ENCODE peak calls at places on chromosome 5, in ten cellular contexts. G, Y, I, N, E, L, R, M, O and T are unnamed samples.

GRCh38 chr5:131581710-131582109 is 53.3 kb downstream of the RAPGEF6 start:
- DNase-seq in N (no peak), L (no peak), R (no peak), E (no peak), I (no peak), G (no peak), M (peak), Y (no peak), O (no peak), T (no peak)

GRCh38 chr5:153809181-153809580 is 229.5 kb downstream of the FAM114A2 start:
- DNase-seq in G (no peak), O (no peak), L (no peak), I (no peak), M (no peak), N (no peak), Y (no peak), R (no peak), E (no peak), T (no peak)

GRCh38 chr5:154320690-154321089 is 125.1 kb upstream of the SAP30L start:
- DNase-seq in Y (no peak), I (no peak), G (no peak), L (no peak), R (peak), O (no peak), N (peak), E (no peak), M (peak), T (peak)

GRCh38 chr5:15731686-15732085 is 231.7 kb downstream of the FBXL7 start:
- DNase-seq in E (no peak), I (no peak), L (no peak), O (no peak), Y (no peak), M (no peak), N (no peak), G (no peak), R (no peak), T (no peak)

GRCh38 chr5:33994845-33995244 is 10.4 kb upstream of the SLC45A2 start:
- DNase-seq in G (no peak), E (no peak), N (no peak), R (peak), O (no peak), M (peak), Y (no peak), L (no peak), I (peak), T (peak)

GRCh38 chr5:317086-317811 is 4.3 kb upstream of the AHRR start:
- DNase-seq in N (no peak), E (no peak), R (peak), M (peak), Y (no peak), O (no peak), G (peak), L (peak), I (no peak), T (no peak)

GRCh38 chr5:147081256-147081872 is 153.5 kb upstream of the STK32A start:
- DNase-seq in G (no peak), O (no peak), Y (no peak), N (no peak), R (no peak), E (no peak), I (no peak), M (no peak), L (no peak), T (no peak)

GRCh38 chr5:167919268-167919560 is 372.2 kb upstream of the WWC1 start:
- DNase-seq in L (no peak), R (no peak), Y (no peak), N (no peak), I (no peak), E (no peak), G (no peak), O (no peak), M (no peak), T (no peak)

GRCh38 chr5:116365006-116365496 is 209.6 kb downstream of the SEMA6A start:
- DNase-seq in N (no peak), O (no peak), R (no peak), E (no peak), G (no peak), Y (no peak), I (no peak), L (no peak), M (no peak), T (no peak)

GRCh38 chr5:101018299-101018698 is 115.2 kb upstream of the ST8SIA4 start:
- DNase-seq in O (no peak), N (no peak), L (no peak), Y (no peak), E (no peak), R (no peak), I (no peak), M (no peak), G (no peak), T (no peak)

GRCh38 chr5:137320056-137321045 is 178.8 kb downstream of the SPOCK1 start:
- DNase-seq in R (peak), L (no peak), O (no peak), E (peak), Y (no peak), G (peak), N (peak), I (peak), M (peak), T (peak)

GRCh38 chr5:116394186-116394867 is 180.3 kb downstream of the SEMA6A start:
- DNase-seq in Y (no peak), E (no peak), M (no peak), I (no peak), O (no peak), N (peak), L (no peak), R (no peak), G (no peak), T (no peak)

GRCh38 chr5:179618923-179619554 is 4.4 kb downstream of the HNRNPH1 start:
- DNase-seq in Y (no peak), O (no peak), L (peak), M (peak), G (no peak), E (no peak), N (no peak), R (no peak), I (no peak), T (no peak)
- H3K4me3 ChIP-seq in Y (peak), O (peak), L (no peak), M (peak), G (no peak), E (no peak), N (peak), R (peak), I (no peak), T (peak)

GRCh38 chr5:9582406-9582805 is 36.5 kb upstream of the SEMA5A start:
- DNase-seq in E (no peak), L (no peak), M (no peak), G (no peak), N (no peak), I (no peak), O (no peak), Y (no peak), R (no peak), T (no peak)

GRCh38 chr5:9587135-9587534 is 41.3 kb upstream of the SEMA5A start:
- DNase-seq in M (no peak), G (no peak), L (no peak), N (no peak), E (no peak), Y (no peak), I (no peak), O (no peak), R (no peak), T (no peak)

GRCh38 chr5:9589049-9589835 is 40.9 kb downstream of the TAS2R1 start:
- DNase-seq in M (no peak), E (no peak), Y (no peak), R (no peak), G (no peak), O (no peak), I (no peak), N (no peak), L (no peak), T (no peak)

DNA sequence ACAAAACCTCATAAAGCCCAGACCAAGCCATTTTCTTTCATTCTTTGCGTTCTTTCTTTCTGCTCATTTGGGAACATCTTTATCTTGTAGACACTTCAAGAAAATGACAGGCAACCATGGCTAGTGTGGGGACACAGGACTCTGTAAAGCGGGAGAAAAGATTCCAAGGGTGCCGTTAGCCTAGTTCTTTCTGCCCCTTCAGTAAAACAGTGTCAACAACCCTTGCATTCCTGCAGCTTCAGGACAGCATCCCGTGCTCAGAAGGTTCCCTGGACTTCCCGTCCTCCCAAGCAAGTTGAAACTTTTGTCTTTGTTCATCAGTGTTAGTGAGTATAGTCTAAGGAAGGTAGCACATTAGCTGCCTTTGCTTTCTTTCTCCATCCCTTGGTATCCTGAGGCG is 41.9 kb downstream of the TAS2R1 start:
- DNase-seq in O (no peak), I (no peak), R (no peak), Y (no peak), E (no peak), L (no peak), G (no peak), M (no peak), N (no peak), T (no peak)
- H3K4me3 ChIP-seq in O (no peak), I (no peak), R (no peak), Y (no peak), E (no peak), L (no peak), G (no peak), M (no peak), N (no peak), T (no peak)

GRCh38 chr5:43037929-43038510 is 2.1 kb downstream of the ANXA2R start:
- DNase-seq in M (peak), O (no peak), Y (no peak), N (no peak), L (no peak), E (no peak), R (peak), I (peak), G (peak), T (no peak)
- H3K4me3 ChIP-seq in M (peak), O (peak), Y (peak), N (peak), L (no peak), E (peak), R (peak), I (peak), G (no peak), T (peak)

GRCh38 chr5:157107508-157107907 is 1.3 kb downstream of the HAVCR2 start:
- DNase-seq in I (no peak), E (no peak), Y (no peak), O (no peak), L (no peak), G (no peak), R (no peak), M (no peak), N (no peak), T (no peak)

GRCh38 chr5:157109744-157110143 is 900 bp upstream of the HAVCR2 start:
- DNase-seq in E (no peak), M (no peak), I (peak), R (no peak), Y (no peak), G (peak), O (no peak), L (no peak), N (no peak), T (no peak)

GRCh38 chr5:157113007-157113406 is 4.2 kb upstream of the HAVCR2 start:
- DNase-seq in N (peak), E (no peak), G (no peak), M (no peak), Y (no peak), L (no peak), O (no peak), R (no peak), I (no peak), T (no peak)

GRCh38 chr5:157106668-157107461 is 2.0 kb downstream of the HAVCR2 start:
- DNase-seq in E (no peak), O (peak), L (no peak), G (no peak), M (no peak), I (no peak), N (no peak), Y (no peak), R (peak), T (no peak)

DNA sequence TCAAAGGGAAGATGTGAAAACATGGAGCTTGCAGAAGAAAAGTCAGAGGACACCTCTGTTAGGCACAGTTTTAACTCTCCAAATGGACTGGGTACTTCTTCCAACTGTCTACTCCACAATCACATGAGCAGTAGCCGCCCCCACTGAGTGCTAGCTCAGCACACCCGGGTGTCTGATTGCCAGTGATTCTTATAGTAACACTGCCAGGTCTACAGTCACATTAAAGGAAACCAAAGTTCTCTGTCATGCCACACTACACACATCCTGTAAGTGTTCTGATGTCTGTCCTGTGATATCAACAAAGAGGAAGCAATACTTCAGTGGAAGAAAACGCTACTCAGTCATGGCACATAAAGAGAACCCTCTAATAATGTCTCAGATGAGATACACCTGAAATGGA is at the start of gene HAVCR2:
- DNase-seq in N (peak), Y (no peak), E (no peak), O (peak), R (no peak), I (peak), L (no peak), M (no peak), G (peak), T (no peak)
- H3K4me3 ChIP-seq in N (peak), Y (no peak), E (no peak), O (no peak), R (no peak), I (peak), L (no peak), M (no peak), G (no peak), T (no peak)

GRCh38 chr5:119439140-119439625 is 13.1 kb upstream of the HSD17B4 start:
- DNase-seq in Y (no peak), E (peak), I (no peak), G (peak), M (no peak), N (no peak), O (no peak), L (no peak), R (no peak), T (no peak)
- H3K4me3 ChIP-seq in Y (no peak), E (no peak), I (no peak), G (no peak), M (no peak), N (no peak), O (no peak), L (no peak), R (no peak), T (no peak)

GRCh38 chr5:157547909-157548512 is 27.6 kb downstream of the ADAM19 start:
- DNase-seq in L (no peak), G (no peak), R (no peak), E (no peak), O (no peak), I (no peak), M (no peak), Y (no peak), N (no peak), T (no peak)

GRCh38 chr5:157550668-157551067 is 24.9 kb downstream of the ADAM19 start:
- DNase-seq in E (no peak), I (no peak), Y (no peak), O (no peak), G (no peak), R (no peak), M (no peak), N (no peak), L (no peak), T (no peak)

GRCh38 chr5:157549954-157550549 is 25.5 kb downstream of the ADAM19 start:
- DNase-seq in Y (no peak), M (no peak), R (no peak), L (no peak), E (no peak), O (no peak), N (no peak), G (no peak), I (no peak), T (no peak)

GRCh38 chr5:157549283-157549629 is 26.3 kb downstream of the ADAM19 start:
- DNase-seq in I (no peak), R (no peak), Y (no peak), M (no peak), G (no peak), E (no peak), N (no peak), O (no peak), L (no peak), T (no peak)

DNA sequence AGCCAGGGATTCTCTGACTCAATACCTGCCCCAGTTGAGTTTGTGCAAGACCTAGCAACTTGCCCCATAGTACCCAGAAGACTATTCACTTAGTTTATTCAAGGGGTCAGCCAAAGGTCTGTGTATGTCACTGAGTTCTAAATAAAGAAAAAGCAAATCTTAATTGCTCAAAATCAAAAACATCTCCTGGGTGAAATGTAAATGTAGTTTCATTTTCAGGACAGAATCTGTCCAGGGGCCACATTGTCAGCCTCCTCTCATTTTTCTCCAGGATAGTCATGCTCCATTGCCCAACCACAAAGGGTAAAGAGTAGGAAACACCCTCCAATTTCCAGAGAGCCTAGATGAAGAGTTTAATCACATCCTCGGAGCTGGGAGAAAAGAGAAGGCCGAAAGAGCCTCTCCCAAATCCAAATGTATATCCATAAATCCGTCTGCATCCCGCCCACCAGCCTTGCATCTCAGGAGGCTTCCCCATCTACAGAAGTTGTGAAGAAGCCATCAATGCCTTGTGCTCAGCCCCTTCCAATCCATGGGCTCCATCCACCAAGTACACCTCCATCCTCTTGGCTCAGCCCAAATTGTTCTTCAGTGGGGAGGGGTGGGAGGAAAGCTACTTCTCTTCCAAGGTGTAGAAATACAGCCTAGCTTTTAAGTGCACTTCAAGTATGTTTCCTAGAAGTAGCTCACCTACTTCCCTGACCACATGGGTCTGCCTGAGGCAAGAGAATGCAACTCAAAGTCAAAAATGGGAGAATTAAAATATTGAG is 26.9 kb downstream of the ADAM19 start:
- DNase-seq in I (no peak), Y (no peak), R (peak), M (peak), O (no peak), N (no peak), E (no peak), L (no peak), G (no peak), T (peak)
- H3K4me3 ChIP-seq in I (no peak), Y (no peak), R (peak), M (no peak), O (no peak), N (no peak), E (no peak), L (no peak), G (no peak), T (no peak)